ENCODE peak calls at places on chromosomes 16 and 17, in ten cellular contexts. I is amniotic epithelial cell, O is NCI-H524, K is thyroid gland, M is M059J, R is GM23248, L is KG1, W is HuH-7, P is hepatocyte, G is hypothalamus. S is an unnamed sample.

GRCh38 chr17:3985800-3986199 is 21.6 kb upstream of the ATP2A3 start:
- DNase-seq in I (no peak), O (no peak), K (no peak), M (no peak), R (no peak), L (no peak), W (no peak), P (no peak), G (no peak), S (no peak)

GRCh38 chr16:85326113-85326793 is 214.0 kb upstream of the CIBAR2 start:
- DNase-seq in I (peak; percentile 68), O (no peak), K (no peak), M (no peak), R (peak; percentile 43), L (no peak), W (no peak), P (no peak), G (no peak), S (peak; percentile 46)

GRCh38 chr17:80892019-80892855 is 99.4 kb upstream of the CHMP6 start:
- DNase-seq in I (peak; percentile 98), O (peak; percentile 28), K (no peak), M (peak; percentile 98), R (peak; percentile 99), L (no peak), W (no peak), P (peak; percentile 68), G (no peak), S (peak; percentile 100)

GRCh38 chr16:9053006-9053601 is 38.3 kb upstream of the HAPSTR1 start:
- DNase-seq in I (peak; percentile 86), O (peak; percentile 70), K (peak; percentile 54), M (peak; percentile 50), R (peak; percentile 62), L (no peak), W (peak; percentile 79), P (peak; percentile 73), G (no peak), S (peak; percentile 84)

GRCh38 chr16:67546761-67547422 is 15.4 kb upstream of the CTCF start:
- DNase-seq in I (peak; percentile 54), O (peak; percentile 40), K (peak; percentile 79), M (peak; percentile 65), R (peak; percentile 71), L (peak; percentile 29), W (peak; percentile 95), P (peak; percentile 83), G (no peak), S (peak; percentile 72)

GRCh38 chr17:49822829-49823228 is 25.0 kb downstream of the TAC4 start:
- DNase-seq in I (peak; percentile 74), O (no peak), K (no peak), M (no peak), R (peak; percentile 83), L (no peak), W (no peak), P (no peak), G (no peak), S (no peak)

GRCh38 chr17:40705567-40705966 is 2.0 kb upstream of the KRT24 start:
- DNase-seq in I (no peak), O (no peak), K (no peak), M (no peak), R (no peak), L (no peak), W (no peak), P (no peak), G (no peak), S (no peak)

GRCh38 chr16:22141746-22142145 is 20.6 kb upstream of the SDR42E2 start:
- DNase-seq in I (peak; percentile 18), O (no peak), K (no peak), M (peak; percentile 23), R (peak; percentile 47), L (no peak), W (peak; percentile 57), P (no peak), G (no peak), S (peak; percentile 36)

GRCh38 chr16:69243479-69243878 is 56.5 kb downstream of the SNTB2 start:
- DNase-seq in I (peak; percentile 32), O (no peak), K (no peak), M (no peak), R (peak; percentile 57), L (no peak), W (no peak), P (no peak), G (no peak), S (peak; percentile 77)

GRCh38 chr17:50511058-50511457 is 2.8 kb downstream of the MYCBPAP start:
- DNase-seq in I (peak; percentile 42), O (no peak), K (peak; percentile 44), M (peak; percentile 73), R (peak; percentile 42), L (no peak), W (no peak), P (no peak), G (no peak), S (peak; percentile 41)

GRCh38 chr16:19432429-19432828 is 14.7 kb downstream of the TMC5 start:
- DNase-seq in I (no peak), O (no peak), K (no peak), M (peak; percentile 12), R (no peak), L (no peak), W (peak; percentile 31), P (peak; percentile 72), G (no peak), S (no peak)

GRCh38 chr17:75983501-75984181 is 4.6 kb downstream of the TEN1 start:
- DNase-seq in I (peak; percentile 81), O (no peak), K (no peak), M (peak; percentile 12), R (peak; percentile 63), L (no peak), W (no peak), P (no peak), G (no peak), S (no peak)

GRCh38 chr17:76993636-76994035 is 125.4 kb downstream of the MGAT5B start:
- DNase-seq in I (no peak), O (no peak), K (no peak), M (no peak), R (no peak), L (no peak), W (no peak), P (no peak), G (no peak), S (no peak)

GRCh38 chr17:72363336-72363620 is 242.5 kb downstream of the SOX9 start:
- DNase-seq in I (no peak), O (no peak), K (no peak), M (no peak), R (peak; percentile 45), L (no peak), W (no peak), P (no peak), G (no peak), S (peak; percentile 55)

GRCh38 chr17:65243838-65244237 is 106.7 kb downstream of the RGS9 start:
- DNase-seq in I (no peak), O (peak; percentile 20), K (peak; percentile 38), M (peak; percentile 93), R (peak; percentile 83), L (no peak), W (no peak), P (no peak), G (no peak), S (peak; percentile 49)

GRCh38 chr16:8614435-8615029 is 7.0 kb upstream of the METTL22 start:
- DNase-seq in I (no peak), O (no peak), K (no peak), M (no peak), R (no peak), L (no peak), W (no peak), P (no peak), G (no peak), S (no peak)

GRCh38 chr17:44933824-44934744 is 13.5 kb downstream of the KIF18B start:
- DNase-seq in I (no peak), O (no peak), K (no peak), M (no peak), R (no peak), L (no peak), W (no peak), P (no peak), G (no peak), S (no peak)

GRCh38 chr17:68161644-68162428 is 86.0 kb upstream of the AMZ2 start:
- DNase-seq in I (no peak), O (no peak), K (no peak), M (peak; percentile 59), R (peak; percentile 16), L (no peak), W (no peak), P (no peak), G (no peak), S (peak; percentile 42)

GRCh38 chr17:43456029-43456428 is 27.7 kb upstream of the DHX8 start:
- DNase-seq in I (no peak), O (no peak), K (no peak), M (no peak), R (no peak), L (no peak), W (no peak), P (no peak), G (no peak), S (no peak)

GRCh38 chr17:16215965-16216316 is 607 bp upstream of the NCOR1 start:
- DNase-seq in I (peak; percentile 47), O (no peak), K (no peak), M (no peak), R (peak; percentile 67), L (no peak), W (no peak), P (no peak), G (peak; percentile 36), S (no peak)

S was measured in EH.